ENCODE peak calls at places on chromosomes 16 and 17, in eight cellular contexts. F, H, O, P, M, T, K and Z are unnamed samples.

GRCh38 chr16:86291491-86291890 is 218.8 kb upstream of the FOXF1 start:
- DNase-seq in H (no peak), T (no peak), O (no peak), K (no peak), P (no peak), M (no peak), F (no peak), Z (no peak)

GRCh38 chr16:82192665-82193064 is 22.6 kb upstream of the MPHOSPH6 start:
- DNase-seq in H (peak), O (peak), P (peak), F (no peak), M (no peak), T (no peak), K (no peak), Z (peak)

GRCh38 chr17:7029659-7030058 is 6.2 kb upstream of the SLC16A13 start:
- DNase-seq in T (peak), F (no peak), O (no peak), H (no peak), K (no peak), P (no peak), M (no peak), Z (no peak)

GRCh38 chr16:22728167-22728836 is 85.7 kb upstream of the HS3ST2 start:
- DNase-seq in O (no peak), H (no peak), M (no peak), P (no peak), F (no peak), K (no peak), T (no peak), Z (no peak)

GRCh38 chr17:80955673-80956306 is 35.9 kb upstream of the CHMP6 start:
- DNase-seq in F (peak), H (no peak), K (no peak), O (no peak), P (no peak), T (no peak), M (no peak), Z (peak)

GRCh38 chr16:69830534-69831211 is 68.5 kb downstream of the WWP2 start:
- DNase-seq in T (no peak), P (no peak), H (no peak), F (no peak), K (no peak), M (no peak), O (no peak), Z (no peak)

GRCh38 chr16:69833357-69833781 is 71.2 kb downstream of the WWP2 start:
- DNase-seq in O (peak), M (no peak), K (no peak), H (no peak), T (no peak), F (no peak), P (no peak), Z (no peak)

GRCh38 chr17:60421273-60422161 is 772 bp upstream of the CHCT1 start:
- DNase-seq in P (no peak), H (no peak), O (peak), T (peak), F (peak), K (peak), M (peak), Z (peak)

GRCh38 chr16:11780988-11781680 is 15.9 kb downstream of the ZC3H7A start:
- DNase-seq in P (no peak), O (no peak), T (no peak), H (no peak), F (no peak), K (no peak), M (no peak), Z (no peak)

GRCh38 chr17:3960764-3961163 is 3.5 kb downstream of the ATP2A3 start:
- DNase-seq in K (no peak), M (no peak), H (no peak), P (no peak), T (no peak), O (peak), F (peak), Z (no peak)

GRCh38 chr16:17471745-17472075 is 950 bp upstream of the XYLT1 start:
- DNase-seq in M (no peak), T (no peak), F (no peak), H (no peak), O (peak), K (no peak), P (peak), Z (peak)

GRCh38 chr17:80921741-80922579 is 69.7 kb upstream of the CHMP6 start:
- DNase-seq in K (no peak), O (no peak), T (no peak), P (no peak), M (no peak), H (no peak), F (no peak), Z (peak)

GRCh38 chr16:72182976-72183375 is 11.0 kb upstream of the PMFBP1 start:
- DNase-seq in P (no peak), T (no peak), M (no peak), K (no peak), O (no peak), H (no peak), F (no peak), Z (no peak)

GRCh38 chr16:53668869-53669268 is 34.8 kb downstream of the RPGRIP1L start:
- DNase-seq in M (no peak), H (no peak), T (no peak), P (no peak), K (no peak), O (peak), F (no peak), Z (peak)

GRCh38 chr17:75442168-75443103 is 14.0 kb upstream of the TMEM94 start:
- DNase-seq in O (no peak), T (no peak), M (peak), H (no peak), P (no peak), F (no peak), K (peak), Z (no peak)

GRCh38 chr17:18855831-18856624 is 1.9 kb upstream of the PRPSAP2 start:
- DNase-seq in P (peak), H (peak), O (peak), K (peak), F (peak), M (peak), T (peak), Z (peak)